ENCODE peak calls at places on chromosomes 16 and 17, in six cellular contexts. D, C, I, H, G and Q are unnamed samples. For H3K4me1, the result is how much of the 10 kb centered on the place peaks cover.

GRCh38 chr17:71402661-71403141 is 718.1 kb upstream of the SOX9 start:
- DNase-seq in D (no peak), C (no peak), I (no peak), H (no peak), G (no peak), Q (no peak)

GRCh38 chr17:78129385-78130079 is 977 bp upstream of the TMC6 start:
- DNase-seq in D (peak), C (no peak), I (no peak), H (no peak), G (no peak), Q (no peak)

GRCh38 chr16:1657841-1658240 is 20.2 kb upstream of the JPT2 start:
- DNase-seq in D (no peak), C (no peak), I (no peak), H (no peak), G (no peak), Q (no peak)

GRCh38 chr16:31764103-31764502 is 109.5 kb upstream of the ZNF267 start:
- DNase-seq in D (no peak), C (no peak), I (no peak), H (no peak), G (no peak), Q (no peak)

GRCh38 chr16:47664653-47665325 is 203.7 kb downstream of the PHKB start:
- DNase-seq in D (no peak), C (no peak), I (no peak), H (no peak), G (no peak), Q (no peak)

GRCh38 chr17:69323806-69324205 is 3.1 kb downstream of the ABCA5 start:
- DNase-seq in D (no peak), C (no peak), I (no peak), H (no peak), G (no peak), Q (no peak)

GRCh38 chr16:28321700-28322411 is 29.5 kb downstream of the SBK1 start:
- DNase-seq in D (peak), C (no peak), I (no peak), H (no peak), G (peak), Q (peak)

GRCh38 chr16:82067810-82068325 is 32.8 kb downstream of the HSD17B2 start:
- DNase-seq in D (no peak), C (no peak), I (no peak), H (no peak), G (no peak), Q (no peak)

GRCh38 chr16:57807968-57808528 is 5.8 kb upstream of the KIFC3 start:
- DNase-seq in D (peak), C (peak), I (peak), H (peak), G (peak), Q (peak)

GRCh38 chr17:73068322-73069153 is 23.9 kb downstream of the SLC39A11 start:
- DNase-seq in D (no peak), C (no peak), I (no peak), H (no peak), G (no peak), Q (no peak)

GRCh38 chr16:49700222-49700927 is 155.5 kb downstream of the ZNF423 start:
- DNase-seq in D (no peak), C (peak), I (peak), H (no peak), G (no peak), Q (peak)

GRCh38 chr17:75573540-75573957 is 14.1 kb upstream of the MYO15B start:
- DNase-seq in D (no peak), C (no peak), I (no peak), H (no peak), G (no peak), Q (no peak)

GRCh38 chr17:28381141-28381825 is 9.8 kb downstream of the SARM1 start:
- DNase-seq in D (no peak), C (no peak), I (no peak), H (no peak), G (peak), Q (no peak)

GRCh38 chr17:51059781-51060180 is 60.9 kb downstream of the SPAG9 start:
- DNase-seq in D (no peak), C (no peak), I (no peak), H (no peak), G (no peak), Q (no peak)

GRCh38 chr17:65886240-65886639 is 305.7 kb downstream of the CEP112 start:
- DNase-seq in D (no peak), C (no peak), I (no peak), H (no peak), G (no peak), Q (no peak)

GRCh38 chr16:15043344-15043743 is 12.5 kb downstream of the NTAN1 start:
- DNase-seq in D (no peak), C (no peak), I (no peak), H (no peak), G (no peak), Q (no peak)

GRCh38 chr17:8991514-8992285 is 26.2 kb upstream of the PIK3R5 start:
- DNase-seq in D (peak), C (peak), I (peak), H (peak), G (peak), Q (peak)

GRCh38 chr17:19237389-19238166 is 412 bp downstream of the EPN2 start:
- DNase-seq in D (no peak), C (peak), I (peak), H (peak), G (peak), Q (peak)

GRCh38 chr17:35892091-35892637 is 12.0 kb upstream of the CCL5 start:
- DNase-seq in D (no peak), C (no peak), I (no peak), H (no peak), G (no peak), Q (no peak)

GRCh38 chr17:29007456-29008455 is 1.9 kb upstream of the SEZ6 start:
- DNase-seq in D (no peak), C (no peak), I (no peak), H (no peak), G (no peak), Q (no peak)

GRCh38 chr17:282000-282911 is 70.4 kb downstream of the RPH3AL start:
- DNase-seq in D (no peak), C (no peak), I (peak), H (no peak), G (no peak), Q (peak)

GRCh38 chr17:45060824-45061605 is at the start of gene NMT1:
- DNase-seq in D (peak), C (peak), I (peak), H (peak), G (peak), Q (peak)

GRCh38 chr17:15894913-15895658 is 49.8 kb upstream of the ADORA2B start:
- DNase-seq in D (no peak), C (no peak), I (no peak), H (no peak), G (no peak), Q (no peak)

GRCh38 chr16:88131966-88132365 is 180.7 kb downstream of the BANP start:
- DNase-seq in D (no peak), C (no peak), I (no peak), H (no peak), G (no peak), Q (no peak)

GRCh38 chr17:76271669-76272540 is 6.8 kb downstream of the UBALD2 start:
- DNase-seq in D (peak), C (no peak), I (no peak), H (no peak), G (no peak), Q (no peak)

GRCh38 chr16:23119570-23119969 is 29.7 kb downstream of the USP31 start:
- DNase-seq in D (no peak), C (no peak), I (no peak), H (no peak), G (no peak), Q (no peak)

GRCh38 chr17:27496501-27496943 is 40.3 kb downstream of the KSR1 start:
- DNase-seq in D (no peak), C (no peak), I (no peak), H (no peak), G (no peak), Q (no peak)

GRCh38 chr17:48487221-48487620 is 43.6 kb downstream of the HOXB1 start:
- DNase-seq in D (no peak), C (no peak), I (no peak), H (no peak), G (no peak), Q (no peak)

GRCh38 chr17:44258811-44259351 is 9.1 kb downstream of the SLC4A1 start:
- DNase-seq in D (no peak), C (no peak), I (no peak), H (no peak), G (no peak), Q (no peak)

GRCh38 chr17:21199856-21200255 is 14.1 kb downstream of the TMEM11 start:
- DNase-seq in D (no peak), C (no peak), I (no peak), H (no peak), G (no peak), Q (no peak)

GRCh38 chr17:42969006-42969581 is 4.8 kb upstream of the AARSD1 start:
- DNase-seq in D (peak), C (no peak), I (no peak), H (no peak), G (no peak), Q (no peak)

GRCh38 chr17:39576187-39576586 is 31.5 kb downstream of the NEUROD2 start:
- DNase-seq in D (peak), C (no peak), I (no peak), H (no peak), G (peak), Q (no peak)

GRCh38 chr17:42453544-42453943 is 5.1 kb upstream of the ATP6V0A1 start:
- DNase-seq in D (peak), C (no peak), I (no peak), H (no peak), G (no peak), Q (no peak)

GRCh38 chr17:4163951-4164350 is 21.0 kb downstream of the CYB5D2 start:
- DNase-seq in D (no peak), C (no peak), I (no peak), H (no peak), G (no peak), Q (no peak)

GRCh38 chr16:87496101-87496801 is 3.4 kb upstream of the ZCCHC14 start:
- DNase-seq in D (no peak), C (no peak), I (no peak), H (no peak), G (no peak), Q (peak)

GRCh38 chr17:20944014-20944905 is 98.6 kb downstream of the USP22 start:
- DNase-seq in D (peak), C (no peak), I (no peak), H (no peak), G (peak), Q (no peak)

GRCh38 chr16:919658-920631 is 50.8 kb downstream of the LMF1 start:
- DNase-seq in D (no peak), C (peak), I (no peak), H (no peak), G (no peak), Q (peak)

GRCh38 chr16:46558018-46558417 is 63.2 kb downstream of the SHCBP1 start:
- DNase-seq in D (no peak), C (no peak), I (no peak), H (no peak), G (no peak), Q (no peak)

GRCh38 chr17:17683710-17684365 is 2.6 kb downstream of the RAI1 start:
- DNase-seq in D (no peak), C (no peak), I (no peak), H (no peak), G (no peak), Q (no peak)
- H3K4me1 ChIP-seq in D (under half), C (under half), I (under half), H (under half), G (under half), Q (under half)

DNA sequence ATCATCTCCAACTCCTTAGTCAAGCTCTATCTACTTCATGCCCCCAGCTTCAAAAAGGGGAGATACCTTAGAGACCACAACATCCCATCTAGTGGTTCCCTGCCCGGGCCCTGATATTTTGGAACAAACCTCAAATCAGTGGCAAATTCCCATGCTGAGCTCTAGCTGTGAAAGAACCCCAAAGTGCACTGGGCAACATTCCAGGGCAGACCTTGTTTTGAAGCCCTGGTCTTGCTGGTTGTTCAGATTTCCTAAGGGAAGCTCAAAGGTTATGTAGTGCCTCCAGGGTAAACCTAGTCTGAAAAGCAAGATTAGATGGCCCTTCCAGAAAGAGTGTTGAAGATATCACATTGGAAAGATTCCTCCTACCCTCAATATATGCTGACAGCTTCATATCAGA is 16.3 kb downstream of the FAM117A start:
- DNase-seq in D (no peak), C (no peak), I (no peak), H (no peak), G (no peak), Q (no peak)
- H3K27ac ChIP-seq in D (peak), C (no peak), I (no peak), H (no peak), G (no peak), Q (no peak)

GRCh38 chr17:79729761-79730160 is 982 bp upstream of the ENPP7 start:
- DNase-seq in D (no peak), C (no peak), I (no peak), H (no peak), G (no peak), Q (no peak)

GRCh38 chr17:79730437-79730768 is 340 bp upstream of the ENPP7 start:
- DNase-seq in D (no peak), C (no peak), I (no peak), H (no peak), G (no peak), Q (no peak)

GRCh38 chr17:79730769-79731483 is at the start of gene ENPP7:
- DNase-seq in D (no peak), C (no peak), I (no peak), H (no peak), G (no peak), Q (no peak)

GRCh38 chr17:79728908-79729471 is 1.8 kb upstream of the ENPP7 start:
- DNase-seq in D (no peak), C (no peak), I (no peak), H (no peak), G (no peak), Q (no peak)

DNA sequence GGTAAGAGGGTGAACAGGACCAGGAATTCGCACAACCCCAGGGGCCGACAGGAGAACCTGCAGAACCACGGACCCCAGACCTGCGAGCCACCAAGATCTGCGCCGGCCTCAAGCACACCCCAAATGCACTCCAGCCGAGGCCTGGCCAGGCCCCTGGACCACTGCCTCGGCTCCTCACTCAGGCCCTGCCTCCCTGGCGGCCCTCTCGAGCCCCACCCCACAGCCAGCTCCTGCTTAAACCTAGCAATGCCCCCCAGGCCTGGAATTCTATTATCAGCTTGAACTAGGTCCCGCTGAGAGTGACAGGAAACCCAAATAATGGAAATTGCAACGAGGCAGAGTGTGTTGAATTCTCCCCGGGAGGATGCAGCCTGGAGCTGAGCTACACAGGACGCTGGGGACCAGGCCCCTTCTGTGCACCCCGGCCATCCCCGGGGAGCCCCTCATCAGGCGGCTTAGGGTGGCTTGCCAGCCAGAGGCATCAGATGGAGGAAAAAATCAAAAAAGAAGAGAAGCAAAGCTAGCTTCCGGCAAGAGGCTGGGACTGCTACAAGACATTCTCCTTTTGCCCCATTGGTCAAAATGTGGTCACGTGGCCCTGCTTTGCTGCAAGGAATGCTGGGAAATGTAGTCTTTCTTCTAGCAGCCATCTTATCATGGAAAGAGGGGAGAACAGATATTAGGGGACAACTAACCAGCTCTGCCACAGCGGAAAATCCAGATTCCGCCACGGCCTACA is 2.4 kb upstream of the ENPP7 start:
- DNase-seq in D (peak), C (peak), I (peak), H (peak), G (peak), Q (peak)
- H3K4me3 ChIP-seq in D (no peak), C (peak), I (peak), H (peak), G (no peak), Q (peak)

GRCh38 chr17:46737331-46737730 is 81.2 kb downstream of the WNT3 start:
- DNase-seq in D (peak), C (no peak), I (no peak), H (no peak), G (no peak), Q (no peak)
- H3K4me1 ChIP-seq in D (half or more), C (under half), I (under half), H (under half), G (under half), Q (under half)

DNA sequence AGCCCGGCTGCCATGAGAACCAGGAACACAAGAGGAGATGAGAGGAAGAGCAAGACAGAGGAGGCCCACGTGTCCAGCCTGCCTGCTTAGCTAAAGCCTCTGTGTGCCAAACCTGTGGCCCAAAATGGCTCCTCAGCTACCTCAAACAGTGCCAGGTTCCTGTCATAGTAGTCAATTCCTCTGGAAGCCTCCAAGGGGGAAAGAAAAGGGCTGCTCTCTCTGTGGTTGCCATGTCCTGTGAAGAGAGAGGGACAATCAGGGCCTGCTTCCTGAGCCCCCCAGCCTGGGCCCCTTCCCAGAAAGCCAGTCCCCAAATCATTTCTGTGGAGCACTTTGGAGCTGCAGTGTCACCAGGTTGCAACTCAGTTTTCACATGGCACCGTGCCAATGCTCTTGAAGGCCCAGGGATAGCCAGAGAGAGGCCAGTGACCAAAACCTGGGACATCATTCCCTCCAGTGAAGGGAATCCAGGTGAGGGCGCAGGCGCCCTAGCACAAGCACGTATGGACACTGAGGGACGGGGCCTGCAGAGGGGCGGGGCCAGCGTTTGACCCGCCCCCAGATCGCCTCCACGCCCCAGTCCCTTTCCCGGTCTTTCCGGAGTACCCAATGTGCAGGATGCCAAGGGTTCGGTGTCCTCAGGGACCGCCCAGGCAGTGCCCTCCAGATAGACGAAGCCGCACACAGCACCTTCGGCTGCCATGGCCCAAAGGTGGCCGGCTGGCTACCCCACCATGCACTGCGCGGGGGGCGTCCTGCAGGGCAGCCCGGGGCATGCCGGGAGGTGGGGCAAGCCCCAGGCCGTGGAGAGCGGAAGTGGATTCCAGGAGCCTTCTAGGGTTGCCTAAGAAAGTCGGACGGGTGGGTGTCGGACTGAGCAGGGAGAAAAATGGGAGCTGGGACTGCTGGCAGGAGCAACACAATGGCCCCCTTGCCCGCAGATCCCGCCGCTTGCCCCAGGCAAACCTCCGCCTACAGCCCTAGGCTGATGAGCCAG is 4.8 kb downstream of the SLC12A4 start:
- DNase-seq in D (no peak), C (no peak), I (no peak), H (no peak), G (peak), Q (no peak)
- H3K27ac ChIP-seq in D (no peak), C (peak), I (peak), H (peak), G (no peak), Q (no peak)